ENCODE peak calls at places on chromosomes 1 and 21, in five cellular contexts. D is AG09309, I is bronchial epithelial cell, R is RWPE1, V is chondrocyte. A is an unnamed sample.

GRCh38 chr1:222071313-222071886 is 329.5 kb upstream of the DUSP10 start:
- DNase-seq in R (no peak), D (no peak), V (no peak), I (no peak), A (no peak)

GRCh38 chr1:205616563-205617293 is 15.1 kb downstream of the ELK4 start:
- DNase-seq in R (no peak), D (no peak), V (no peak), I (peak; percentile 79), A (no peak)

GRCh38 chr1:204408074-204408507 is 3.5 kb downstream of the PPP1R15B start:
- DNase-seq in R (peak; percentile 59), V (no peak), I (peak; percentile 47), D (no peak), A (no peak)

GRCh38 chr1:233327938-233328660 is 575 bp downstream of the MAP3K21 start:
- DNase-seq in R (peak; percentile 17), V (no peak), I (peak; percentile 8), D (no peak), A (peak; percentile 35)

GRCh38 chr1:116134178-116134773 is 23.1 kb downstream of the MAB21L3 start:
- DNase-seq in I (no peak), V (no peak), R (no peak), D (no peak), A (no peak)

GRCh38 chr1:156053770-156054499 is at the start of gene UBQLN4:
- DNase-seq in I (peak; percentile 53), D (peak; percentile 35), R (peak; percentile 93), V (no peak), A (peak; percentile 88)

GRCh38 chr1:210448293-210448892 is 119.7 kb downstream of the HHAT start:
- DNase-seq in I (peak; percentile 47), V (no peak), R (peak; percentile 47), D (peak; percentile 37), A (no peak)

GRCh38 chr21:34668803-34669148 is at the start of gene CLIC6:
- DNase-seq in R (no peak), I (no peak), V (no peak), D (no peak), A (peak; percentile 37)

GRCh38 chr1:21396516-21396915 is 43.4 kb upstream of the NBPF3 start:
- DNase-seq in V (no peak), R (no peak), I (no peak), D (no peak), A (no peak)

GRCh38 chr1:4745560-4745959 is 91.2 kb downstream of the AJAP1 start:
- DNase-seq in R (peak; percentile 56), D (no peak), V (peak; percentile 57), I (no peak), A (no peak)

GRCh38 chr1:27366411-27367159 is at the start of gene MAP3K6:
- DNase-seq in R (peak; percentile 88), V (peak; percentile 95), D (no peak), I (peak; percentile 86), A (peak; percentile 46)

GRCh38 chr1:83015163-83015562 is 983.8 kb downstream of the TTLL7 start:
- DNase-seq in D (no peak), I (no peak), V (no peak), R (no peak), A (no peak)

GRCh38 chr1:111366256-111366655 is 61.3 kb downstream of the OVGP1 start:
- DNase-seq in V (no peak), D (peak; percentile 7), I (peak; percentile 34), R (no peak), A (no peak)

GRCh38 chr1:227742738-227743715 is 7.8 kb downstream of the SNAP47 start:
- DNase-seq in D (no peak), I (no peak), R (no peak), V (peak; percentile 80), A (no peak)

GRCh38 chr1:218080818-218081217 is 204.3 kb upstream of the RRP15 start:
- DNase-seq in R (no peak), I (no peak), V (no peak), D (no peak), A (no peak)

GRCh38 chr1:218079379-218079778 is 205.7 kb upstream of the RRP15 start:
- DNase-seq in V (no peak), R (no peak), I (no peak), D (no peak), A (no peak)

GRCh38 chr1:218081358-218081757 is 203.7 kb upstream of the RRP15 start:
- DNase-seq in I (no peak), D (no peak), R (no peak), V (no peak), A (no peak)

DNA sequence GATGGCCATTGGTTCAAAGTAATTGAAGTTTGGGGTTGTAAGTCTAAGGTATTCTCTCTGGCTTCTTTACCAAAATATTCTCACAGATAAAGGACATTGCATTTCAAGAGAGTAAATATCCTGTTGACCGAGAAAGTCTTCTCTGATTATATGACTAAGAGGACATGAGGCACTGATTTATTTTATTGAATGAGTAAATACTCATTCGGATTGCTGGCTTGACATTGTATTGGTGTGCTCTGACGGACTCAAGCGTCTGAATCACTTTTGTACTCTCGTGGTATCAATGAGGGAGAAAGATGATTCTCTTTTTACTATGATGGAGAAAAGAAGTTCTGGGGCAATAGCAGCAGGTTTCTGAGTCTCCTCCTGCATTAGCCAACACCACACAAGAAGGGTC is 205.3 kb upstream of the RRP15 start:
- DNase-seq in R (no peak), V (no peak), I (no peak), D (no peak), A (no peak)
- TF ChIP-seq CTCF in R (no peak), V (no peak), I (no peak), D (no peak), A (no peak)

DNA sequence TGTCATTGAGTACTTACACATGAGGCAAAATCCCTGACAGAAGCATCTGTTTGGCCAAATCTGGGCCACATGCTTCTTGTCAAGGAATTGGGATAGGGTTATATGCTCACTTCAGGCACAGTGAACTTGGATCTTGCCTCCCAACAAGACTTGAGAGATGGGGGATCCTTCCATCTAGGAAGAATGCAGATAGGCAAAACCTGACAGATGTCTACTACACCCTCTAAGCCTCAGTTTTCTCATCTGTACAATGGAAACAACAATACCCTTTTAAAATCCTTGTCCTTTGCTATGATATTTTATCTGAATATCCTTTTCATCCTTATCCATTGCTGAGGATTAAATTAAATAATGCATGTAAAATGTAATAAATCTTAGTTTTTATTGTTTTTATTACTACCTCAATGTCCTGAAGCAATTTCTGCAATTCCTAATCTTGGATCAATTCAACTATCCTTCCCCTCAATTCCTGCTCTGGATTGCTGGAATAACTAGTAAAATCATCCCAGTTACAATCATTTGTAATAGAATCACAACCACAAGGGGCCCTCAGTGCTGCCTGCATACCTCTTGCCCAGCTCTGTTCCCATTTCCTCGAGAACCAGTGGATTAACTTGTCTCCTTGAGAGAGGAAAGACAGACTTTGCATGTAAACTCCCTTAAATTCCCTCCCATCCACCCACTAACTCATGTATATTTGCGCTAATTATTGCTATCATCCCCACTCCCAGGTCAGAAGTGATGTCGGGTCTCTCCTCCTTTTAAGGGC is 8.1 kb upstream of the XPR1 start:
- DNase-seq in R (no peak), V (no peak), I (no peak), D (no peak), A (no peak)
- TF ChIP-seq CTCF in R (no peak), V (peak; percentile 76), I (no peak), D (peak; percentile 42), A (peak; percentile 43)

GRCh38 chr1:224435999-224436398 is 1.4 kb upstream of the WDR26 start:
- DNase-seq in D (no peak), V (no peak), I (peak; percentile 76), R (no peak), A (no peak)

GRCh38 chr1:224433041-224433670 is 1.4 kb downstream of the WDR26 start:
- DNase-seq in D (no peak), I (peak; percentile 12), R (no peak), V (no peak), A (no peak)

GRCh38 chr1:224433671-224434446 is 738 bp downstream of the WDR26 start:
- DNase-seq in V (no peak), D (no peak), I (no peak), R (no peak), A (no peak)

GRCh38 chr1:224435318-224435763 is 744 bp upstream of the WDR26 start:
- DNase-seq in V (no peak), I (peak; percentile 80), D (peak; percentile 60), R (no peak), A (no peak)

GRCh38 chr1:224434447-224435317 is at the start of gene WDR26:
- DNase-seq in D (no peak), I (peak; percentile 72), V (no peak), R (peak; percentile 86), A (peak; percentile 59)
- TF ChIP-seq CTCF in D (no peak), I (no peak), V (peak; percentile 58), R (no peak), A (peak; percentile 29)

GRCh38 chr1:18511469-18511997 is 30.8 kb downstream of the KLHDC7A start:
- DNase-seq in R (no peak), I (no peak), D (no peak), V (peak; percentile 13), A (no peak)
- TF ChIP-seq CTCF in R (no peak), I (no peak), D (no peak), V (no peak), A (no peak)

GRCh38 chr21:15894596-15894995 is 164.8 kb downstream of the USP25 start:
- DNase-seq in D (no peak), V (no peak), R (peak; percentile 4), I (peak; percentile 20), A (no peak)
- TF ChIP-seq CTCF in D (peak; percentile 21), V (peak; percentile 91), R (peak; percentile 45), I (peak; percentile 4), A (peak; percentile 64)

DNA sequence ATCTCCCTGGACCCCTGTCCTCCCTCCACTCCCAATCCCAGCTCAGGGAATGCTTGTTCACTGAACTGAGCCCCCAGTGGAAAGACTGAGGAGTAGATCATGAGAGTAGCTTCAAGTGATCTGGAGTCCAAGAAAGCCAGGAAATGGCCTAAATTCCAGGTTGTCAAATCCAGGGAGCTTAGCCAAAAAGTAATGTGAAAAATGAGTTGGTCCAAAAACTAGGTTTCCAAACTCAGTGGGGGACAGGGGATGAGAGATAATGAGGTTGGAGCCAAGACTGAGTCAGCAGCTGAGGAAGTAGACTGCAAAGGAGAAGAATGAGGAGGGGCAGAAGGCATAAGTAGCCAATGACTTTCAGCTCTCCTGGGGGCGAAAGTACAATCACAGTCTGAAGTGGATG is 284.1 kb upstream of the BEND5 start:
- DNase-seq in I (no peak), R (no peak), V (no peak), D (no peak), A (no peak)
- TF ChIP-seq CTCF in I (no peak), R (no peak), V (no peak), D (no peak), A (no peak)

A was measured in progenitor cell of endocrine pancreas.